ENCODE peak calls at places on chromosome 6, in five cellular contexts. N is dermis microvascular lymphatic vessel endothelial cell, W is hepatocyte, F is T-helper 2 cell, J is hepatic stellate cell. P is an unnamed sample.
A peak's percentile ranks its signal among the peaks of the same experiment; 100 is the strongest.

GRCh38 chr6:170038717-170039116 is 252.2 kb downstream of the DLL1 start:
- DNase-seq in N (no peak), W (no peak), F (no peak), J (no peak), P (no peak)

GRCh38 chr6:145963216-145964068 is 716 bp downstream of the SHPRH start:
- DNase-seq in N (no peak), W (peak; percentile 72), F (peak; percentile 18), J (peak; percentile 41), P (no peak)

GRCh38 chr6:88585081-88585692 is 378.2 kb downstream of the RNGTT start:
- DNase-seq in N (no peak), W (no peak), F (no peak), J (no peak), P (no peak)

GRCh38 chr6:53107091-53107490 is 41.5 kb downstream of the GCM1 start:
- DNase-seq in N (no peak), W (no peak), F (no peak), J (no peak), P (no peak)

GRCh38 chr6:157430834-157431233 is 49.8 kb downstream of the ZDHHC14 start:
- DNase-seq in N (no peak), W (no peak), F (no peak), J (no peak), P (no peak)

GRCh38 chr6:66825539-66825938 is 1118.5 kb upstream of the EYS start:
- DNase-seq in N (no peak), W (no peak), F (no peak), J (no peak), P (no peak)

GRCh38 chr6:143843689-143844405 is 709 bp downstream of the LTV1 start:
- DNase-seq in N (no peak), W (peak; percentile 15), F (no peak), J (peak; percentile 8), P (no peak)

GRCh38 chr6:107807186-107807585 is 16.9 kb downstream of the SCML4 start:
- DNase-seq in N (no peak), W (no peak), F (no peak), J (no peak), P (no peak)

GRCh38 chr6:83708546-83708969 is 343 bp downstream of the SNAP91 start:
- DNase-seq in N (no peak), W (peak; percentile 21), F (no peak), J (peak; percentile 17), P (no peak)